ENCODE peak calls at places on chromosomes 11 and 22, in seven cellular contexts. Z is lower leg skin, K is suprapubic skin, J is heart left ventricle, E is ovary, B is NB4, D is esophagus muscularis mucosa. L is an unnamed sample.

GRCh38 chr11:59141673-59142460 is 789 bp upstream of the FAM111A start:
- DNase-seq in K (no peak), D (no peak), J (no peak), Z (no peak), E (no peak), B (no peak), L (no peak)

GRCh38 chr11:88415495-88415894 is 78.0 kb upstream of the CTSC start:
- DNase-seq in K (no peak), B (no peak), J (no peak), D (no peak), E (no peak), Z (no peak), L (no peak)

GRCh38 chr11:111745719-111746504 is 20.3 kb downstream of the PPP2R1B start:
- DNase-seq in K (no peak), D (peak), Z (no peak), J (no peak), E (no peak), B (no peak), L (no peak)

GRCh38 chr22:26568207-26568706 is 21.7 kb downstream of the TPST2 start:
- DNase-seq in D (no peak), E (no peak), J (no peak), K (no peak), Z (peak), B (peak), L (no peak)

GRCh38 chr11:1880746-1881441 is 10.8 kb downstream of the PRR33 start:
- DNase-seq in Z (no peak), B (peak), E (no peak), K (peak), J (peak), D (no peak), L (no peak)

GRCh38 chr11:537622-538430 is 499 bp downstream of the LRRC56 start:
- DNase-seq in D (no peak), K (peak), J (peak), Z (no peak), E (peak), B (no peak), L (no peak)

GRCh38 chr11:130390071-130390758 is 38.2 kb downstream of the ADAMTS8 start:
- DNase-seq in J (no peak), K (no peak), B (peak), Z (no peak), E (no peak), D (no peak), L (no peak)

GRCh38 chr22:38957046-38957770 is at the start of gene APOBEC3A:
- DNase-seq in Z (peak), E (no peak), J (no peak), D (no peak), K (no peak), B (peak), L (no peak)

GRCh38 chr22:47322854-47323253 is 560.4 kb downstream of the TBC1D22A start:
- DNase-seq in J (no peak), E (no peak), Z (no peak), B (no peak), D (peak), K (no peak), L (no peak)

GRCh38 chr22:44407404-44408226 is 90.4 kb downstream of the RTL6 start:
- DNase-seq in B (no peak), E (no peak), D (no peak), K (peak), Z (no peak), J (no peak), L (no peak)

GRCh38 chr11:10703544-10703943 is 10.0 kb upstream of the IRAG1 start:
- DNase-seq in B (no peak), Z (no peak), K (no peak), J (no peak), D (no peak), E (no peak), L (no peak)

GRCh38 chr11:30760341-30760740 is 174.2 kb upstream of the MPPED2 start:
- DNase-seq in J (no peak), E (no peak), Z (no peak), B (no peak), K (no peak), D (no peak), L (no peak)

DNA sequence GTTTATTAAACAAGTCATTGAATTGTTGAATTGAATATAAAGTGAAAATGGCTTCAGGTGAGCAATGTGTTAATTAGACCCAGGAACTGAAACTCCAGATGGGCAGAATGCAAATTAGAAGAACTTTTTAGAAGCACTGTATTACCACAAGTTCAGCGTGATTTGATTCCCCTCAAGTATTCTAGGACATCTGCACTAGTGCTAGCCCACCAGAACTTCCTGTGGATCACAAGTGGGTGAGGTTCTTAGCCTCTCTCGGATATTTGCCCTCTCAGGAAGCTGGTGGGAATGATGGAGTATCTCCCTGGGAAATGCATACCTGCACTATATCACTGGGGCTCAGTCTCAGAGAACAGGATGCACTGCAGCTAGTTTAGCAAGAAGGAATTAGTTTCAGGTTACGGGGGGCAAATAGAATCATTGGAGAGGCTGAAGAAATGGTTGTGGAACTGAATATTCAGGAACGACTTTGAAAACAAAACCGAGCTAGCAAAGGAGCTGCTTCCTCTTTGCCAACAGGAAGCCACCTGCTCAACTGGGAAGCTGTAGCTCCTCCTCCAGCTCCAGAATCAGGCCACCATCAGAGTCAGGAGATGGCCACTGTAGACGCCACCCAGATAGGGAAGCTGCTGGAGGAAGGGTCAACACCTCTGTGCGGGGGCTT is 74.3 kb downstream of the DHCR7 start:
- DNase-seq in D (no peak), Z (no peak), E (no peak), K (no peak), B (no peak), J (no peak), L (no peak)
- TF ChIP-seq POLR2A in D (no peak), Z (no peak), E (no peak), K (no peak), B (no peak), J (no peak), L (no peak)

GRCh38 chr11:101863361-101863760 is 51.4 kb upstream of the CEP126 start:
- DNase-seq in J (no peak), Z (no peak), K (no peak), B (no peak), E (no peak), D (no peak), L (no peak)

GRCh38 chr11:101866619-101867491 is 48.0 kb upstream of the CEP126 start:
- DNase-seq in Z (no peak), E (no peak), B (no peak), D (no peak), K (no peak), J (no peak), L (no peak)

GRCh38 chr11:101860694-101861371 is 54.0 kb upstream of the CEP126 start:
- DNase-seq in E (peak), K (no peak), Z (peak), D (no peak), B (peak), J (peak), L (peak)

GRCh38 chr11:101864098-101864497 is 50.7 kb upstream of the CEP126 start:
- DNase-seq in J (no peak), B (no peak), K (no peak), Z (no peak), D (no peak), E (no peak), L (no peak)

GRCh38 chr11:101862410-101863233 is 52.2 kb upstream of the CEP126 start:
- DNase-seq in Z (peak), D (no peak), B (peak), J (no peak), K (no peak), E (peak), L (no peak)
- TF ChIP-seq POLR2A in Z (no peak), D (no peak), B (no peak), J (no peak), K (no peak), E (no peak), L (no peak)

GRCh38 chr11:77994434-77995362 is at the start of gene INTS4:
- DNase-seq in B (peak), K (peak), Z (peak), D (peak), E (peak), J (peak), L (peak)
- TF ChIP-seq POLR2A in B (peak), K (no peak), Z (no peak), D (no peak), E (peak), J (peak), L (peak)

GRCh38 chr11:47056261-47056915 is 119.8 kb downstream of the CSTPP1 start:
- DNase-seq in E (no peak), Z (no peak), D (no peak), K (no peak), B (peak), J (no peak), L (no peak)
- TF ChIP-seq POLR2A in E (no peak), Z (no peak), D (no peak), K (no peak), B (no peak), J (no peak), L (no peak)

GRCh38 chr22:50531546-50532352 is 1.9 kb upstream of the TYMP start:
- DNase-seq in D (no peak), J (peak), K (peak), Z (peak), B (peak), E (peak), L (no peak)
- TF ChIP-seq POLR2A in D (peak), J (no peak), K (peak), Z (no peak), B (no peak), E (no peak), L (peak)

DNA sequence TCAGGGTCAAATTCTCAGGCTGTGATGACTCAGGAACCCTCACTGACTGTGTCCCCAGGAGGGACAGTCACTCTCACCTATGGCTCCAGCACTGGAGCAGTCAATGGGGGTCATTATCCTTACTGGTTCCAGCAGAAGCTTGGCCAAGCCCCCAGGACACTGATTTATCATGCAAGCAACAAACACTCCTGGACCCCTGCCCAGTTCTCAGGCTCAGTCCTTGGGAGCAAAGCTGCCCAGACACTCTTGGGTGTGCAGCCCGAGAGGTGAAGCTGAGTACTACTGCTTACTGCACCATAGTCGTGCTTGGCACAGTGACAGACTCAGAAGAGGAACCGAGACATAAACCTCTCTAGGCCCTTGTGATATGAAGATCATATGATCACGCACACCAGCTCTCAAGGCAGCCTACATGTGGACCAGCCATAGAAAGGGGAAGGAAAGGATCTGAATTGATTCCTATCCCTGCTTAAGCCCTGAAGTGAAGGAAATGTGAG is 58.2 kb downstream of the ZNF280B start:
- DNase-seq in D (no peak), B (peak), K (no peak), J (no peak), Z (peak), E (no peak), L (no peak)
- TF ChIP-seq POLR2A in D (no peak), B (no peak), K (no peak), J (no peak), Z (no peak), E (no peak), L (no peak)